ENCODE peak calls at places on chromosome 12, in six cellular contexts. One of them, this sample, is unnamed.

GRCh38 chr12:21934173-21934572 is 7.1 kb downstream of the ABCC9 start:
- DNase-seq in HCT116: no peak
- DNase-seq in HepG2: no peak
- DNase-seq in SK-N-SH: no peak
- DNase-seq in GM12878: no peak
- DNase-seq in K562: no peak
- DNase-seq in this sample: no peak

GRCh38 chr12:62931481-62931880 is 3.5 kb downstream of the PPM1H start:
- DNase-seq in K562: no peak
- DNase-seq in SK-N-SH: no peak
- DNase-seq in HCT116: no peak
- DNase-seq in HepG2: no peak
- DNase-seq in GM12878: no peak
- DNase-seq in this sample: no peak

GRCh38 chr12:716506-716905 is 35.9 kb upstream of the WNK1 start:
- DNase-seq in HepG2: no peak
- DNase-seq in HCT116: no peak
- DNase-seq in GM12878: no peak
- DNase-seq in K562: peak; percentile 78
- DNase-seq in SK-N-SH: no peak
- DNase-seq in this sample: no peak

GRCh38 chr12:131041968-131042847 is 88.5 kb downstream of the ADGRD1 start:
- DNase-seq in HepG2: no peak
- DNase-seq in GM12878: no peak
- DNase-seq in K562: no peak
- DNase-seq in SK-N-SH: no peak
- DNase-seq in HCT116: no peak
- DNase-seq in this sample: no peak

GRCh38 chr12:78002878-78003277 is 172.2 kb downstream of the NAV3 start:
- DNase-seq in HCT116: no peak
- DNase-seq in SK-N-SH: peak; percentile 29
- DNase-seq in K562: no peak
- DNase-seq in HepG2: no peak
- DNase-seq in GM12878: no peak
- DNase-seq in this sample: no peak

GRCh38 chr12:104025771-104026170 is 24.2 kb downstream of the GLT8D2 start:
- DNase-seq in SK-N-SH: no peak
- DNase-seq in GM12878: no peak
- DNase-seq in HepG2: no peak
- DNase-seq in HCT116: no peak
- DNase-seq in K562: no peak
- DNase-seq in this sample: no peak

GRCh38 chr12:70251226-70251625 is 8.0 kb downstream of the CNOT2 start:
- DNase-seq in GM12878: no peak
- DNase-seq in HepG2: no peak
- DNase-seq in K562: peak; percentile 28
- DNase-seq in HCT116: no peak
- DNase-seq in SK-N-SH: no peak
- DNase-seq in this sample: no peak

GRCh38 chr12:12788675-12789368 is 3.4 kb downstream of the APOLD1 start:
- DNase-seq in K562: peak; percentile 86
- DNase-seq in SK-N-SH: peak; percentile 66
- DNase-seq in HepG2: peak; percentile 74
- DNase-seq in GM12878: no peak
- DNase-seq in HCT116: peak; percentile 78
- DNase-seq in this sample: no peak

GRCh38 chr12:32489070-32489469 is 89.7 kb downstream of the FGD4 start:
- DNase-seq in SK-N-SH: no peak
- DNase-seq in GM12878: no peak
- DNase-seq in HCT116: no peak
- DNase-seq in K562: no peak
- DNase-seq in HepG2: no peak
- DNase-seq in this sample: no peak

GRCh38 chr12:125683748-125684381 is 618.6 kb downstream of the AACS start:
- DNase-seq in GM12878: no peak
- DNase-seq in HCT116: no peak
- DNase-seq in K562: peak; percentile 6
- DNase-seq in SK-N-SH: peak; percentile 66
- DNase-seq in HepG2: peak; percentile 31
- DNase-seq in this sample: no peak

GRCh38 chr12:19234991-19235876 is 105.7 kb downstream of the PLEKHA5 start:
- DNase-seq in HepG2: peak; percentile 12
- DNase-seq in GM12878: no peak
- DNase-seq in SK-N-SH: no peak
- DNase-seq in HCT116: no peak
- DNase-seq in K562: no peak
- DNase-seq in this sample: no peak

GRCh38 chr12:124758266-124759200 is 105.1 kb downstream of the SCARB1 start:
- DNase-seq in HCT116: no peak
- DNase-seq in K562: no peak
- DNase-seq in HepG2: no peak
- DNase-seq in GM12878: no peak
- DNase-seq in SK-N-SH: peak; percentile 86
- DNase-seq in this sample: no peak

GRCh38 chr12:84375472-84375871 is 537.1 kb downstream of the SLC6A15 start:
- DNase-seq in HepG2: no peak
- DNase-seq in GM12878: no peak
- DNase-seq in K562: no peak
- DNase-seq in HCT116: no peak
- DNase-seq in SK-N-SH: no peak
- DNase-seq in this sample: no peak

GRCh38 chr12:34297790-34298164 is 275.5 kb downstream of the ALG10 start:
- DNase-seq in GM12878: no peak
- DNase-seq in HepG2: no peak
- DNase-seq in SK-N-SH: no peak
- DNase-seq in K562: no peak
- DNase-seq in HCT116: no peak
- DNase-seq in this sample: no peak

GRCh38 chr12:50621435-50622304 is 116.9 kb downstream of the DIP2B start:
- DNase-seq in K562: no peak
- DNase-seq in HepG2: no peak
- DNase-seq in SK-N-SH: no peak
- DNase-seq in GM12878: no peak
- DNase-seq in HCT116: no peak
- DNase-seq in this sample: no peak

GRCh38 chr12:1474059-1474537 is 120.3 kb downstream of the FBXL14 start:
- DNase-seq in HepG2: peak; percentile 20
- DNase-seq in K562: no peak
- DNase-seq in SK-N-SH: no peak
- DNase-seq in HCT116: peak; percentile 65
- DNase-seq in GM12878: no peak
- DNase-seq in this sample: peak; percentile 90

GRCh38 chr12:15472036-15472435 is 149.7 kb downstream of the PTPRO start:
- DNase-seq in HepG2: no peak
- DNase-seq in SK-N-SH: no peak
- DNase-seq in HCT116: no peak
- DNase-seq in GM12878: no peak
- DNase-seq in K562: no peak
- DNase-seq in this sample: no peak

GRCh38 chr12:2353691-2354090 is 300.9 kb downstream of the CACNA1C start:
- DNase-seq in GM12878: no peak
- DNase-seq in K562: no peak
- DNase-seq in HCT116: no peak
- DNase-seq in SK-N-SH: no peak
- DNase-seq in HepG2: no peak
- DNase-seq in this sample: no peak

GRCh38 chr12:38384816-38385491 is 68.4 kb downstream of the ALG10B start:
- DNase-seq in HCT116: no peak
- DNase-seq in SK-N-SH: peak; percentile 0
- DNase-seq in K562: peak; percentile 1
- DNase-seq in GM12878: no peak
- DNase-seq in HepG2: peak; percentile 60
- DNase-seq in this sample: no peak

GRCh38 chr12:56840922-56841321 is 77.8 kb downstream of the HSD17B6 start:
- DNase-seq in K562: no peak
- DNase-seq in HepG2: no peak
- DNase-seq in HCT116: no peak
- DNase-seq in SK-N-SH: no peak
- DNase-seq in GM12878: no peak
- DNase-seq in this sample: no peak

GRCh38 chr12:56838602-56839488 is 75.7 kb downstream of the HSD17B6 start:
- DNase-seq in K562: no peak
- DNase-seq in GM12878: no peak
- DNase-seq in HepG2: no peak
- DNase-seq in SK-N-SH: no peak
- DNase-seq in HCT116: no peak
- DNase-seq in this sample: no peak

GRCh38 chr12:56836800-56837663 is 73.9 kb downstream of the HSD17B6 start:
- DNase-seq in K562: peak; percentile 41
- DNase-seq in GM12878: no peak
- DNase-seq in SK-N-SH: no peak
- DNase-seq in HepG2: no peak
- DNase-seq in HCT116: no peak
- DNase-seq in this sample: no peak

GRCh38 chr12:56836317-56836716 is 73.2 kb downstream of the HSD17B6 start:
- DNase-seq in HCT116: no peak
- DNase-seq in HepG2: no peak
- DNase-seq in GM12878: no peak
- DNase-seq in SK-N-SH: no peak
- DNase-seq in K562: no peak
- DNase-seq in this sample: no peak

DNA sequence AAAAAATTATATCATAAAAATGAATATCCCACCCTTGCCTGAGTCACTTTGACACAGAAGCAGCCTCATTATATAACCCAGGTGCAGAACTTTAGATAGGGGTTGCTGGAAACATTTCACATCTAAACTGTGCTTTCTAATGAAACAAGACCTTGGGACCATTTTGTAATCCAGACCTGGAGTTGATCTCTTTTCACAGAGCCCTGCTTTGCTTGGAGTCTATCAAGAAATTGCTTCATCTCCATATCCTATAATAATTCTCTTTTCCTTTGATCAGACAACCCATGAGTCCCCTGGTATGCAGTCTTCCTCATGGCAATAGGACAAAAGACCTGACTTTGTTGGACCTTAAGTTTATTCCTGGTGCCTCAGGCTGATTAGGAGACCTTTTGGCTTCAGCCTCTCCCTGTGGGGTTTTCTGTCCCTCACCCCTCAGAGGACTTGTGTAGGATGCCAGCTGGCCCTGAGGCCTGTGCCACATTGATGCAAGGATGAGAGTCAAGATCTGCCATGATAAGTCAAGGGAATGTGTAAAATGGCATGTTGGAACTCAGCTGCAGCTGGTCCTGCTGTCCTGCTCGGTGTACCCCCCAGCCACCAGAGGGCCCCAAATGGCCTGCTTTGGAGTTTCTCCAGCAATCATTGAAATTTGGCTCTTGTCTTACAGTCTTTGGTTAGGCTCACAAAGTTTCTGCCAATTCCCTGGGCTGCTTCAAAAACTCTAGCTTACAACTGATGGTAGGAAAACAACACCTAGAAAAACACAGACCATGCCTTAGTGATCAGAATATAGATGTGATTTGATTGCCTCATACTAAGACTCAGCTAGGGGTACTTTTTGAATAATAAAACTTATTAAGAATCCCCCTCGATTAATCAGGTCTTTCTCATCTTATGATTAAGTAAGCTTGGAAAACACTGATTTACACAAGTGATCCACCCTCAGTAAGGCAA is 76.6 kb downstream of the HSD17B6 start:
- DNase-seq in GM12878: peak; percentile 2
- DNase-seq in SK-N-SH: peak; percentile 23
- DNase-seq in K562: peak; percentile 83
- DNase-seq in HepG2: peak; percentile 41
- DNase-seq in HCT116: peak; percentile 48
- DNase-seq in this sample: peak; percentile 13
- TF ChIP-seq CTCF in GM12878: peak; percentile 71
- TF ChIP-seq CTCF in SK-N-SH: peak; percentile 45
- TF ChIP-seq CTCF in K562: peak; percentile 97
- TF ChIP-seq CTCF in HepG2: peak; percentile 90
- TF ChIP-seq CTCF in HCT116: peak; percentile 91
- TF ChIP-seq CTCF in this sample: peak; percentile 69

GRCh38 chr12:53497461-53497860 is 1.8 kb downstream of the MAP3K12 start:
- DNase-seq in K562: no peak
- DNase-seq in HCT116: no peak
- DNase-seq in SK-N-SH: no peak
- DNase-seq in GM12878: no peak
- DNase-seq in HepG2: no peak
- DNase-seq in this sample: no peak
- TF ChIP-seq REST in K562: no peak
- TF ChIP-seq REST in HCT116: no peak
- TF ChIP-seq REST in SK-N-SH: no peak
- TF ChIP-seq REST in GM12878: no peak
- TF ChIP-seq REST in HepG2: no peak
- TF ChIP-seq REST in this sample: no peak

GRCh38 chr12:57836442-57837375 is 9.8 kb downstream of the CTDSP2 start:
- DNase-seq in HepG2: no peak
- DNase-seq in K562: peak; percentile 82
- DNase-seq in HCT116: no peak
- DNase-seq in GM12878: no peak
- DNase-seq in SK-N-SH: no peak
- DNase-seq in this sample: no peak
- TF ChIP-seq SIN3A in HepG2: no peak
- TF ChIP-seq SIN3A in K562: no peak
- TF ChIP-seq SIN3A in HCT116: no peak
- TF ChIP-seq SIN3A in GM12878: no peak
- TF ChIP-seq SIN3A in SK-N-SH: peak; percentile 20
- TF ChIP-seq SIN3A in this sample: no peak

GRCh38 chr12:105291531-105291930 is 39.0 kb upstream of the C12orf75 start:
- DNase-seq in SK-N-SH: no peak
- DNase-seq in K562: no peak
- DNase-seq in HepG2: no peak
- DNase-seq in HCT116: no peak
- DNase-seq in GM12878: no peak
- DNase-seq in this sample: no peak

GRCh38 chr12:105289114-105289904 is 41.2 kb upstream of the C12orf75 start:
- DNase-seq in HCT116: no peak
- DNase-seq in SK-N-SH: no peak
- DNase-seq in K562: no peak
- DNase-seq in GM12878: no peak
- DNase-seq in HepG2: peak; percentile 21
- DNase-seq in this sample: no peak

GRCh38 chr12:105285378-105285777 is 45.1 kb upstream of the C12orf75 start:
- DNase-seq in GM12878: no peak
- DNase-seq in HepG2: no peak
- DNase-seq in SK-N-SH: no peak
- DNase-seq in HCT116: no peak
- DNase-seq in K562: no peak
- DNase-seq in this sample: no peak

GRCh38 chr12:105287408-105287807 is 43.1 kb upstream of the C12orf75 start:
- DNase-seq in HepG2: no peak
- DNase-seq in SK-N-SH: no peak
- DNase-seq in K562: no peak
- DNase-seq in HCT116: no peak
- DNase-seq in GM12878: no peak
- DNase-seq in this sample: no peak

DNA sequence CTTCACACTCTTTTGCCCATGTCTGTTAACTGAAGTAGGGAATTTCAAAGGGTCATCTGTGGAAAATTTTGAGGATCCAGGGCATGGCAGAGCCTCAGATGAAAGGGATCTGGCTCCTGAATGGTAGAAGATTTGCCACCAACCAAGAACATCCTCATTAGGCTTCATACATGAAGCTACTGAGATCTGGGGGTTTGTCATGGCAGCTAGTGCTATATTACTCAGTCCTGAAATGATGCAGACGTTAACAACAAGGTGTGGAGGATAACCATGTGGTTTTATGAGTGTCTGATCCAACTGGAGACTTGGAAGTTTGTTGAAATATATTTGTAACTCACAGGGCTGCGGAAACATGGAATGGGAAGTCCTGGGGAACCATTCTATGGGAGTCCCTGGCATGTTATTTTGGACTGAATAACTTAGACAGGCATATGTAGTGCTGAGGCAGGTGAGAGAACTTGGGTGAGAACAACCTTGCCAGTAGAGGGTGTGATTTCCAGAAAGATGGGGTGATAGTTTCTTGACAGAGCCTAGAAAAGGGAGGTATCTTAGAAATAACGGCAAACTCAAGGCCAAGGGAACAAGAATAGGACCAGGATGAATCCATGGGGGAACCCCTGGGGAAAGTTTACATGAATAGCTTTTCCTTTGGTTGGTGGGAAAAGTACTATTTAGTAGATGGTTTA is 42.0 kb upstream of the C12orf75 start:
- DNase-seq in K562: no peak
- DNase-seq in HCT116: no peak
- DNase-seq in HepG2: no peak
- DNase-seq in SK-N-SH: no peak
- DNase-seq in GM12878: no peak
- DNase-seq in this sample: no peak
- TF ChIP-seq CTCF in K562: no peak
- TF ChIP-seq CTCF in HCT116: no peak
- TF ChIP-seq CTCF in HepG2: no peak
- TF ChIP-seq CTCF in SK-N-SH: no peak
- TF ChIP-seq CTCF in GM12878: peak; percentile 21
- TF ChIP-seq CTCF in this sample: peak; percentile 20